ENCODE peak calls at places on chromosome 11, in ten cellular contexts. F, D, H, M, K, U, W, I, T and C are unnamed samples.

GRCh38 chr11:131609317-131609716 is 238.9 kb downstream of the NTM start:
- DNase-seq in W (peak), I (no peak), D (no peak), M (peak), U (no peak), K (no peak), T (no peak), H (peak), F (no peak), C (no peak)

GRCh38 chr11:3860360-3860759 is 4.9 kb downstream of the STIM1 start:
- DNase-seq in D (no peak), M (no peak), F (no peak), K (no peak), U (peak), I (no peak), T (no peak), H (no peak), W (no peak), C (peak)

GRCh38 chr11:93089474-93090102 is 108.2 kb downstream of the SLC36A4 start:
- DNase-seq in U (peak), F (peak), W (peak), H (peak), T (no peak), I (no peak), K (no peak), M (peak), D (no peak), C (no peak)

GRCh38 chr11:541433-541885 is 4.1 kb downstream of the LRRC56 start:
- DNase-seq in T (no peak), W (no peak), I (no peak), F (no peak), D (no peak), H (no peak), K (no peak), U (no peak), M (no peak), C (no peak)

GRCh38 chr11:1744137-1744878 is 6.1 kb downstream of the IFITM10 start:
- DNase-seq in F (no peak), W (no peak), U (no peak), T (no peak), M (no peak), I (no peak), H (no peak), K (no peak), D (no peak), C (no peak)

GRCh38 chr11:117010808-117011540 is 87.3 kb downstream of the SIK3 start:
- DNase-seq in W (no peak), H (peak), U (no peak), D (no peak), I (no peak), F (no peak), K (no peak), T (no peak), M (peak), C (no peak)

GRCh38 chr11:113493205-113493604 is 18.0 kb upstream of the DRD2 start:
- DNase-seq in D (no peak), H (no peak), M (no peak), F (no peak), I (no peak), W (no peak), K (no peak), U (no peak), T (no peak), C (no peak)

GRCh38 chr11:118631510-118631909 is 24.1 kb downstream of the PHLDB1 start:
- DNase-seq in T (no peak), H (no peak), U (no peak), I (no peak), M (no peak), W (no peak), F (no peak), K (no peak), D (no peak), C (no peak)

GRCh38 chr11:68031136-68031459 is 617 bp downstream of the NDUFS8 start:
- DNase-seq in H (peak), M (no peak), T (no peak), F (no peak), I (no peak), D (no peak), W (no peak), K (no peak), U (peak), C (peak)

GRCh38 chr11:77121096-77121640 is 6.9 kb upstream of the MYO7A start:
- DNase-seq in F (no peak), U (no peak), D (no peak), H (no peak), W (no peak), I (no peak), K (no peak), M (no peak), T (no peak), C (no peak)

GRCh38 chr11:57241311-57241972 is 4.4 kb upstream of the APLNR start:
- DNase-seq in W (no peak), D (no peak), H (no peak), U (no peak), K (no peak), M (no peak), I (no peak), T (no peak), F (no peak), C (no peak)

GRCh38 chr11:128039140-128040021 is 548.0 kb downstream of the ETS1 start:
- DNase-seq in W (peak), H (peak), D (peak), K (peak), T (peak), F (no peak), M (no peak), U (peak), I (peak), C (peak)

GRCh38 chr11:134392953-134393615 is 19.0 kb downstream of the B3GAT1 start:
- DNase-seq in T (no peak), F (no peak), I (no peak), W (no peak), U (no peak), K (no peak), H (no peak), D (no peak), M (no peak), C (no peak)

GRCh38 chr11:128691802-128692749 is 1.8 kb upstream of the FLI1 start:
- DNase-seq in W (no peak), M (no peak), K (no peak), H (no peak), D (no peak), F (no peak), T (no peak), I (no peak), U (no peak), C (no peak)

GRCh38 chr11:47415949-47416472 is 7.6 kb downstream of the SLC39A13 start:
- DNase-seq in U (no peak), K (no peak), W (peak), H (peak), M (peak), I (no peak), T (no peak), F (peak), D (peak), C (no peak)

GRCh38 chr11:44397586-44398178 is 87.7 kb upstream of the ALX4 start:
- DNase-seq in T (no peak), M (no peak), D (no peak), I (no peak), W (no peak), H (no peak), K (no peak), F (no peak), U (no peak), C (no peak)

GRCh38 chr11:47864910-47865309 is 16.8 kb upstream of the NUP160 start:
- DNase-seq in K (no peak), H (no peak), T (no peak), W (no peak), I (no peak), D (no peak), F (no peak), U (no peak), M (no peak), C (no peak)

GRCh38 chr11:78195917-78196545 is 7.3 kb downstream of the USP35 start:
- DNase-seq in M (no peak), U (no peak), T (no peak), I (no peak), D (no peak), F (no peak), K (no peak), H (peak), W (no peak), C (no peak)

GRCh38 chr11:93614111-93614784 is 47.2 kb upstream of the CEP295 start:
- DNase-seq in F (no peak), T (no peak), D (no peak), K (no peak), M (no peak), H (no peak), U (peak), W (no peak), I (no peak), C (peak)

GRCh38 chr11:69151811-69152210 is 3.9 kb upstream of the SMIM38 start:
- DNase-seq in U (no peak), D (no peak), K (no peak), W (no peak), T (no peak), I (no peak), H (no peak), F (no peak), M (no peak), C (no peak)

GRCh38 chr11:127493330-127493729 is 492.8 kb upstream of the KIRREL3 start:
- DNase-seq in T (no peak), U (no peak), W (no peak), H (peak), D (no peak), K (no peak), F (peak), I (no peak), M (no peak), C (no peak)

GRCh38 chr11:117915672-117916235 is 13.4 kb downstream of the TMPRSS13 start:
- DNase-seq in F (no peak), U (no peak), K (no peak), W (no peak), I (no peak), M (no peak), D (no peak), H (no peak), T (no peak), C (no peak)

GRCh38 chr11:126413843-126414405 is 58.4 kb downstream of the ST3GAL4 start:
- DNase-seq in F (no peak), U (no peak), D (no peak), W (no peak), M (no peak), T (no peak), H (no peak), I (no peak), K (no peak), C (no peak)

GRCh38 chr11:64339754-64340408 is at the start of gene CCDC88B:
- DNase-seq in F (no peak), I (peak), D (peak), H (no peak), M (no peak), W (no peak), K (peak), T (peak), U (peak), C (peak)

GRCh38 chr11:132848336-132848735 is 684.0 kb downstream of the OPCML start:
- DNase-seq in D (no peak), T (no peak), W (no peak), K (no peak), I (no peak), U (no peak), M (no peak), H (peak), F (no peak), C (no peak)

GRCh38 chr11:66546368-66546965 is at the start of gene ACTN3:
- DNase-seq in I (peak), K (no peak), M (no peak), H (peak), U (peak), W (no peak), F (no peak), T (no peak), D (peak), C (peak)